ENCODE peak calls at places on chromosome 15, in five cellular contexts. T, H, B, L and Q are unnamed samples.

GRCh38 chr15:42385206-42385979 is 26.1 kb downstream of the CAPN3 start:
- DNase-seq in B (peak), H (peak), L (peak), T (no peak), Q (peak)

GRCh38 chr15:58062175-58062574 is 3.3 kb downstream of the ALDH1A2 start:
- DNase-seq in H (no peak), L (no peak), T (no peak), B (no peak), Q (no peak)

GRCh38 chr15:98760112-98760826 is 111.9 kb downstream of the IGF1R start:
- DNase-seq in B (no peak), H (no peak), L (no peak), T (no peak), Q (peak)

GRCh38 chr15:40766906-40767837 is 2.6 kb upstream of the C15orf62 start:
- DNase-seq in L (no peak), T (no peak), B (peak), H (no peak), Q (peak)

GRCh38 chr15:91865486-91865885 is 12.0 kb downstream of the SLCO3A1 start:
- DNase-seq in T (no peak), L (no peak), B (no peak), H (no peak), Q (no peak)

GRCh38 chr15:51348688-51349087 is 7.2 kb downstream of the GLDN start:
- DNase-seq in H (peak), L (no peak), T (no peak), B (no peak), Q (no peak)

GRCh38 chr15:74793135-74794028 is 11.5 kb downstream of the CSK start:
- DNase-seq in T (no peak), L (no peak), H (no peak), B (peak), Q (no peak)

GRCh38 chr15:26773485-26773877 is 615 bp upstream of the GABRB3 start:
- DNase-seq in L (peak), T (no peak), B (no peak), H (no peak), Q (no peak)

GRCh38 chr15:72614810-72615532 is 39.5 kb upstream of the GOLGA6B start:
- DNase-seq in T (no peak), H (no peak), B (no peak), L (no peak), Q (no peak)

GRCh38 chr15:74307827-74308642 is 59.4 kb downstream of the CYP11A1 start:
- DNase-seq in L (peak), H (peak), T (peak), B (peak), Q (peak)

GRCh38 chr15:57025264-57025939 is 107.0 kb downstream of the TCF12 start:
- DNase-seq in T (peak), L (no peak), B (peak), H (no peak), Q (peak)

GRCh38 chr15:66715736-66716667 is 14.0 kb downstream of the SMAD6 start:
- DNase-seq in T (no peak), H (no peak), B (no peak), L (no peak), Q (no peak)

GRCh38 chr15:31456329-31457060 is 129.9 kb downstream of the KLF13 start:
- DNase-seq in T (no peak), H (no peak), L (no peak), B (no peak), Q (no peak)

GRCh38 chr15:35720984-35721383 is 175.0 kb upstream of the DPH6 start:
- DNase-seq in B (no peak), T (no peak), H (no peak), L (no peak), Q (no peak)

DNA sequence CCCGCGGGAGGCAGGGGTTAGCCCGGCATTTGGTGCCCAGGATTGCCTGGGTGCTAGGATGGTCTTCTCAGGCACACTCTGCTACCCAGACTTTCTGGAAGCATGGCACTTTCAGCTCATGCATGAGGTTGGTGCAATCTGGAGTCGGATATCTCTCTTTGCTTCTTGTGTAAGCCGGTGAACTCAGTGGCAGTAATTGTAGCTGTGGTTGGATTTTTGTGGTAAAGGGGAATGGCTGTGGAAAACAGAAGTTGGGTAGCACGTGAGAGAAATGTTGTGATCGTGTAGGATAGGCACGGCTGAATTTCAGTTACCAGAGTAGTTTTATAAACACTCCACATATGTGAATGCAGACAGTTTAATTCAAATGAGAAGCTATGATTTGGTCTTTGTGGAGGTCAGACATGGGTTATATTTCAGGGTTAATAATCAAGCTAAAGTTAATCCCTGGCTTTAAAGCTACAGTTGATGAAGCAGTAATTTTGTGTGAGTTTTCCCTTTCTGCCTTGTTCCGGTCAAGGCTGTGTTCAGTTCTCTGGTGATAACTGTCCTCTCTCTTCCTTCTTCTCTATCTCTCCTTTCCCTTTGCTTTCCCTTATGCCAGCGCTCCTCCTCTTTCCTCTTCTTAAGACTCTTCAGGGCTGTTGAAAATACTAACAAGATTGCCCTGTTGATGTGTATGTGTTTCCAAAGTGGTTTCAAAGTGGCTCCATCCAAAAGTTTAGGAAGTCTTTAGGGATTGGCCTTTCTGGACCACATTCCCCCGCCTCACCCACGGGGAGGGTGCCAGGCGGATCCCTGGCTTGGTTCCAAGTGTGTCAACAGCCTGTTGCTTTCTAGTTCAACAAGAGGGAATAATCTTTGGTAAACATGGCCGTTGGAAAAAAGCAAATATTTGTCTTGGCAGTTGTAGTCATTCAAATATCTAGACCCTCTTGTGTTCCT is 404.6 kb upstream of the C2CD4B start:
- DNase-seq in B (peak), T (peak), L (no peak), H (no peak), Q (peak)
- H3K4me2 ChIP-seq in B (peak), T (peak), L (no peak), H (no peak), Q (no peak)

GRCh38 chr15:100973351-100974034 is 54.3 kb downstream of the LRRK1 start:
- DNase-seq in T (no peak), L (peak), H (no peak), B (peak), Q (no peak)
- H3K4me2 ChIP-seq in T (no peak), L (peak), H (no peak), B (peak), Q (no peak)

GRCh38 chr15:79919749-79920511 is 23.1 kb upstream of the MTHFS start:
- DNase-seq in T (peak), H (no peak), B (no peak), L (no peak), Q (no peak)
- H3K4me2 ChIP-seq in T (no peak), H (no peak), B (no peak), L (no peak), Q (no peak)

DNA sequence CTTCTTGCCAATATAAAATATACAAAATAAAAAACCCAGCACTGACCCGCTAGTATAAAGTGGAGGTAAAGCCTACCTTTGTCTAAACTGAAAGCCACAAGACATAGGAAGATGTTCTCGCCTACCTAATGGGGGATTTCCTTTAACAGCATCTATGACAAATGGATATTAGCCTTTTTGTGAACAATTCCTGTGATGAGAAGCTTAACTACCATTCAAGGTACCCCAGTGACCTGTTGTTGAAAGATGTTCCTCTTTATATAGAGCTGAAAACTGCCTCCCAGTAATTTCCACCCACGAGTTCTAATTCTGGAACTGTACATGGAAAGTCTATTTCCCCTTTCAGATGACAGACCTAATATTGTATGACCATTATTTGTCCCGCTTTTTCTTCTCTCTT is 109.8 kb upstream of the RASGRP1 start:
- DNase-seq in B (no peak), H (no peak), L (no peak), T (no peak), Q (no peak)
- H3K4me2 ChIP-seq in B (no peak), H (no peak), L (no peak), T (no peak), Q (no peak)

DNA sequence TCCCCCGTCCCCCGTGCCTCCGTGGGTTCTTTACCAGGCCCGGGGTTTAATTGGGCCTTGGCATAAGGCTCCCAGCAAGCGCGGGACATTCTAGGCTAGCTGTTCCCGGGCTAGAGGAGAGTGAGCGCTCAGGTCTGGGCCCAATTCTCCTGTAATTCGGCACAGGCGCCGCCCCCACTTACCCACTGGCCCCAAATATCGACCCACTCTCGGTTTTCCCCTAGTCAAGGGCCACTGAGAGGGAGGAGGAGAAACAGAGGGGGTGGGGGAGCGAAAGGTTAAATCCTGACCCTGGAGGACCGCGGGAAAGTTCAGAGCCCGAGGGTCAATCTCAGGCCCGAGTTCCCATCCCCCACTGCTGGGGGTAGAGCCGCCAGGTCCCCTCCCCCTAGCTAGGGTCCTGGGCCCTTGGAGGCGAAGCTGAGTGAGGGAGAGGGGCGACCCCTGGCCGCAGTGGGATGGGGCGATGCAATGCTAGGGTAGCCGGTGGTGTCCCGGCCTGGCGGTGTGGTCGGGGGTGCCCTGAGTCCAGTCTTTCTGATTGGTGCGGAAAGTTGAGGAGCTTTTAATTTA is 8.5 kb upstream of the ONECUT1 start:
- DNase-seq in T (no peak), B (no peak), H (no peak), L (peak), Q (no peak)
- H3K4me2 ChIP-seq in T (no peak), B (no peak), H (peak), L (peak), Q (no peak)

GRCh38 chr15:95265419-95265997 is 1034.1 kb downstream of the MCTP2 start:
- DNase-seq in T (no peak), H (peak), B (no peak), L (no peak), Q (no peak)
- H3K4me2 ChIP-seq in T (no peak), H (no peak), B (no peak), L (no peak), Q (peak)